ENCODE peak calls at places on chromosomes 6 and 20, in six cellular contexts. W is HT1080; H is endothelial cell; T is KBM-7; Y is stimulated activated CD4-positive, alpha-beta T cell treated with anti-CD3 and anti-CD28 coated beads, Interleukin-4, amount 100 ng/mL, for 24 hours; A is SHP77 treated with DMSO at 0.1 percent for 48 hours. Z is an unnamed sample.

GRCh38 chr6:21259660-21260059 is 333.9 kb upstream of the SOX4 start:
- DNase-seq in A (no peak), H (no peak), Y (no peak), W (no peak), T (no peak), Z (no peak)

GRCh38 chr20:6940052-6940451 is 172.6 kb downstream of the BMP2 start:
- DNase-seq in A (no peak), Y (no peak), W (peak), T (no peak), H (peak), Z (no peak)

GRCh38 chr6:10202111-10202510 is 212.8 kb downstream of the TFAP2A start:
- DNase-seq in A (no peak), W (no peak), Y (no peak), H (no peak), T (no peak), Z (no peak)

GRCh38 chr6:26597821-26598220 is 1.1 kb downstream of the ABT1 start:
- DNase-seq in A (no peak), T (no peak), Y (no peak), W (no peak), H (no peak), Z (no peak)

GRCh38 chr20:44621325-44621724 is 30.2 kb downstream of the ADA start:
- DNase-seq in A (no peak), W (no peak), H (no peak), T (no peak), Y (no peak), Z (no peak)

GRCh38 chr6:15299430-15300131 is 53.7 kb downstream of the JARID2 start:
- DNase-seq in Y (no peak), W (peak), A (no peak), H (no peak), T (peak), Z (peak)

GRCh38 chr20:8709627-8710026 is 359.3 kb upstream of the PLCB4 start:
- DNase-seq in Y (no peak), W (no peak), A (no peak), H (no peak), T (no peak), Z (no peak)

GRCh38 chr20:63735859-63736718 is at the start of gene LIME1:
- DNase-seq in W (no peak), T (no peak), Y (peak), A (no peak), H (no peak), Z (peak)

GRCh38 chr6:117168296-117169059 is 96.9 kb upstream of the VGLL2 start:
- DNase-seq in W (no peak), Y (no peak), H (no peak), T (no peak), A (no peak), Z (no peak)

GRCh38 chr6:133621751-133622150 is 267.2 kb upstream of the TCF21 start:
- DNase-seq in Y (no peak), W (peak), T (no peak), H (no peak), A (no peak), Z (no peak)

GRCh38 chr20:4195499-4195898 is 180.1 kb upstream of the RNF24 start:
- DNase-seq in A (no peak), Y (no peak), H (peak), W (peak), T (peak), Z (no peak)

GRCh38 chr6:33454009-33454946 is at the start of gene ZBTB9:
- DNase-seq in H (peak), T (peak), Y (peak), W (peak), A (peak), Z (peak)

GRCh38 chr20:58130574-58130973 is 97.9 kb downstream of the ANKRD60 start:
- DNase-seq in A (no peak), W (no peak), T (no peak), Y (no peak), H (no peak), Z (no peak)

GRCh38 chr6:114690625-114691024 is 347.8 kb upstream of the HS3ST5 start:
- DNase-seq in H (no peak), A (no peak), T (no peak), Y (no peak), W (no peak), Z (no peak)

GRCh38 chr6:87436435-87436834 is 28.7 kb downstream of the CFAP206 start:
- DNase-seq in Y (peak), T (peak), H (peak), W (peak), A (no peak), Z (peak)